ENCODE peak calls at places on chromosomes 13 and 19, in seven cellular contexts. U is SK-N-SH, F is heart left ventricle, B is HCT116, L is right cardiac atrium, V is psoas muscle, O is fibroblast of lung. H is an unnamed sample.

GRCh38 chr13:52428295-52428694 is 22.1 kb downstream of the VPS36 start:
- DNase-seq in U (peak), F (no peak), B (no peak), L (no peak), V (no peak), O (no peak), H (no peak)

GRCh38 chr13:48626726-48627451 is 26.8 kb upstream of the CYSLTR2 start:
- DNase-seq in U (no peak), F (no peak), B (no peak), L (no peak), V (no peak), O (no peak), H (no peak)

GRCh38 chr13:27321619-27322385 is 51.2 kb downstream of the RASL11A start:
- DNase-seq in U (no peak), F (no peak), B (no peak), L (no peak), V (no peak), O (no peak), H (no peak)

GRCh38 chr13:112997188-112998135 is 28.4 kb downstream of the MCF2L start:
- DNase-seq in U (no peak), F (no peak), B (no peak), L (no peak), V (no peak), O (no peak), H (no peak)

GRCh38 chr13:77919351-77920294 is 992 bp upstream of the EDNRB start:
- DNase-seq in U (peak), F (peak), B (no peak), L (peak), V (peak), O (peak), H (no peak)

GRCh38 chr19:14494910-14495677 is 833 bp downstream of the GIPC1 start:
- DNase-seq in U (peak), F (no peak), B (no peak), L (no peak), V (no peak), O (no peak), H (no peak)

GRCh38 chr13:51284339-51284738 is 55.2 kb upstream of the SERPINE3 start:
- DNase-seq in U (no peak), F (no peak), B (no peak), L (no peak), V (no peak), O (no peak), H (no peak)

GRCh38 chr13:106570354-106570822 is 2.5 kb upstream of the ARGLU1 start:
- DNase-seq in U (peak), F (peak), B (peak), L (peak), V (peak), O (peak), H (peak)

GRCh38 chr13:111219306-111219705 is 101.1 kb upstream of the TEX29 start:
- DNase-seq in U (no peak), F (peak), B (no peak), L (peak), V (no peak), O (peak), H (no peak)

GRCh38 chr13:48562296-48563066 is 29.6 kb upstream of the RCBTB2 start:
- DNase-seq in U (no peak), F (no peak), B (no peak), L (no peak), V (no peak), O (no peak), H (peak)

GRCh38 chr13:92137519-92137918 is 739.1 kb downstream of the GPC5 start:
- DNase-seq in U (no peak), F (no peak), B (no peak), L (no peak), V (no peak), O (peak), H (no peak)

GRCh38 chr19:34128558-34129250 is 43.6 kb upstream of the LSM14A start:
- DNase-seq in U (no peak), F (no peak), B (no peak), L (no peak), V (no peak), O (no peak), H (no peak)

GRCh38 chr19:35048911-35049411 is 7.4 kb downstream of the HPN start:
- DNase-seq in U (no peak), F (peak), B (no peak), L (peak), V (peak), O (no peak), H (no peak)

GRCh38 chr13:44921931-44922758 is 67.1 kb downstream of the NUFIP1 start:
- DNase-seq in U (no peak), F (no peak), B (peak), L (peak), V (peak), O (peak), H (no peak)

GRCh38 chr19:8075158-8076086 is 22.9 kb downstream of the CCL25 start:
- DNase-seq in U (peak), F (no peak), B (no peak), L (no peak), V (no peak), O (no peak), H (no peak)

GRCh38 chr19:3096902-3097326 is 2.8 kb downstream of the GNA11 start:
- DNase-seq in U (no peak), F (peak), B (no peak), L (no peak), V (no peak), O (no peak), H (no peak)

GRCh38 chr19:37907735-37908066 is 693 bp downstream of the SIPA1L3 start:
- DNase-seq in U (no peak), F (no peak), B (no peak), L (no peak), V (no peak), O (no peak), H (no peak)

GRCh38 chr19:29263305-29264080 is 50.5 kb upstream of the UQCRFS1 start:
- DNase-seq in U (peak), F (no peak), B (no peak), L (no peak), V (peak), O (peak), H (peak)

GRCh38 chr13:32001769-32002168 is 29.8 kb upstream of the FRY start:
- DNase-seq in U (no peak), F (peak), B (no peak), L (no peak), V (no peak), O (no peak), H (no peak)

GRCh38 chr13:32001392-32001768 is 30.2 kb upstream of the FRY start:
- DNase-seq in U (peak), F (peak), B (peak), L (no peak), V (no peak), O (peak), H (no peak)

GRCh38 chr13:31998131-31998530 is 33.4 kb upstream of the FRY start:
- DNase-seq in U (no peak), F (no peak), B (no peak), L (peak), V (no peak), O (no peak), H (no peak)

GRCh38 chr13:31996611-31997010 is 35.0 kb upstream of the FRY start:
- DNase-seq in U (no peak), F (no peak), B (no peak), L (no peak), V (no peak), O (no peak), H (no peak)

DNA sequence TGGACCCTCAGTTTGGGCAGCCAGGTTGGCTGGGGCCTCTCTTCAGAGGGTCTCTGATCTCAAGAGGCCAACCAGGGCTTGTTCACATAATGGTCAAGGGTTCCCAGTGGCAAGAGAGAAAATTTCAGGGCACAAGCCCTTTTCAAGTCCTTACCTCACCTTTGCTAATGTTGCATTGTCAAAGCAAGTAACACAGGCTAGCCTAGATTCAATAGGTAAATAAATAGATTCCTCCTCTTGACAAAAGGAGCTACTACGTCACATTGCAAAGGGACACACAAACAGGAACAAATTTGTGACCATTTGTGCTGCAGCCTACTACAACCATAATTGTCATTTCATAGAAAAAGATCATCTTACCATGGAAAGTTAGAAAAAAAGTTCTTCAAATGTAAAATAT is 33.9 kb upstream of the FRY start:
- DNase-seq in U (no peak), F (no peak), B (no peak), L (no peak), V (no peak), O (no peak), H (no peak)
- H3K27ac ChIP-seq in U (no peak), F (no peak), B (no peak), L (no peak), V (no peak), O (no peak), H (no peak)

GRCh38 chr13:20140487-20140886 is 20.4 kb downstream of the GJA3 start:
- DNase-seq in U (no peak), F (no peak), B (no peak), L (no peak), V (no peak), O (no peak), H (no peak)
- H3K27ac ChIP-seq in U (no peak), F (peak), B (no peak), L (no peak), V (no peak), O (no peak), H (no peak)

GRCh38 chr13:29955137-29955650 is 104.8 kb upstream of the UBL3 start:
- DNase-seq in U (no peak), F (no peak), B (no peak), L (no peak), V (no peak), O (no peak), H (no peak)
- H3K27ac ChIP-seq in U (no peak), F (no peak), B (no peak), L (no peak), V (no peak), O (no peak), H (peak)

DNA sequence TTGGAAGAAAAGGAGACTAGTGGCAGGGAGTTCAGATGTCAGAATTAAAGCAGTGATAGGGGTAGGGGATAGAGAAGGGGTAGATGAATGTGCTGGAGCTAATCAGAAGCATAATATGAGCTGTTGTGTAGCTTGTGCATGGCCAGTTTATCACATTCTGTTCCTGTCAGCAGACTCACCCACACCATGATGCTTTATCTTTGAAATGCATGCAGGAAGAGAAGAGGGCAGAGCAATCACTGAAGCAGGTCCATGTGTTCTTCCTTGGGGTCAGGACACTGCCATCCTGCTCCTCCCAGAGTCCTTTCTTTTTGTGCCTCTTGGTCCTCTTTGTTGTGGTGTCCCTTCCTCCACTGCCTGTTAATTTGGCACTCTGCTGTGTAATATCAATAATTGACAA is 5.8 kb downstream of the CHAMP1 start:
- DNase-seq in U (no peak), F (no peak), B (no peak), L (no peak), V (no peak), O (no peak), H (no peak)
- H3K27ac ChIP-seq in U (no peak), F (no peak), B (no peak), L (peak), V (no peak), O (peak), H (no peak)

GRCh38 chr19:40616941-40617340 is 15.8 kb downstream of the LTBP4 start:
- DNase-seq in U (no peak), F (peak), B (no peak), L (no peak), V (no peak), O (no peak), H (no peak)
- H3K27ac ChIP-seq in U (no peak), F (no peak), B (no peak), L (no peak), V (no peak), O (no peak), H (no peak)

DNA sequence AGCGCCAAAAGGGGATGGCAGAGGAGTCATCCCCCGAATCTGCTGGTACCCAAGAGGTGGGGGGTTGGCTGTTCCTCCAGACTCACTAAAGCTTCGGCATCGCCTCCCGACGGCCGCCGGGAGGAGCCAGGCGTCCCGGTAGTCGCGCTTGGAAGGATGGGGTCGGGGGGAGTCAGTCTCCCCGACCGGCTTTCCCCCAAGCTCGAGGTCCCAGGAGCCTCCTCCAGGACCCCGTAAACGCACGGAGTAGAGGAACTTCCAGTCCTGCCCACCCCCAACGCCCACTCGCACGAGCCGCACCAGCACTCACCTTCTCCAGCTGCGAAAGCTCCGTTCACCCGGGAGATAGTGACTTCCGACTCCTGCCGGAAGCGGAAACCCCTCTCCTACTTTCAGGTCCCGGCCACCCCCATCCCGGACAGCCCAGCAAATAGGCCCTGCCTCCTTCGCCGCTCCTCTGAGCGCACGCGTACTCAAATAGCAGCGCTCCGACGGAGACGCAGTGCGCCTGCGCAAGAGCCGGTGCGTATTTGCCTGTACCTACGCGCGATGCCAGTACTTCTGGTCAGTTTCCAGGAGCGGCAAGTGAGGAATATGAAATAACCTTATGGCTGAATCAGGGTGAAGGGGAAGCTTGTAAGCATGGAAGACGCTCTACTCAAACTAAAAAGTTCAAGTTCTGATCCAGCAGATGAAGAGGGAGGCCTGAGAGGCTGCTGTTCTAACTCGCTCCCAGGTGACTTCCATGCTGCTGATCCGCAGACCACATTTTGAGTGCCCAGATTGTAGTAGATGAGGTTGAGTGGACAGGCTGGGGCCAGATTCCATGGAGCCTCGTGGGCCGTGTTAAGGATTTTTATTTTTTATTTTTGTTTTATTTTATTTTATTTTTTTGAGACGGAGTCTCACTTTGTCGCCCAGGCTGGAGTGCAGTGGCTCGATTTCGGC is at the start of gene ELOF1:
- DNase-seq in U (peak), F (peak), B (peak), L (peak), V (peak), O (peak), H (peak)
- H3K27ac ChIP-seq in U (peak), F (peak), B (peak), L (peak), V (peak), O (peak), H (peak)

DNA sequence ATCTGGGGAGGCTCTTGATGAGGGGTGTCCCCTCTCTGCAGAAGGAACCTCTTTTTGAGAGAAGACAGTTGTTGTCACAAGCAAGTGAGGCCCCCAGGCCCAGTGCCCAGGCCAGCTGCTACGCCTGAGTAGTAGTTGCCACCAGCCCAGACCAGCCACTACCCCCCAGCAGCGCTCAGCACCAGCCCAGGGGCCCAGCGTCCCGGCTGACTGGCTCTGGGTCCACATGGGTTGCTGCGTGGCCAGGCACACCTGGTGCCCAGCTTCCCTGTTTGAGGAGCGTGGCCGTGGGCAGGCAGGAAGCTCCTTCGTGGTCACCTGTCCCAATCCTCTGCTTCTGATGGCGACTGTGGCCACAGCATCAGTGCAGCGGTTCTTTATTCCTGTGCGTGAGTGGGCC is 84.7 kb downstream of the KDM4B start:
- DNase-seq in U (no peak), F (no peak), B (no peak), L (no peak), V (no peak), O (no peak), H (no peak)
- H3K27ac ChIP-seq in U (no peak), F (peak), B (no peak), L (no peak), V (no peak), O (no peak), H (no peak)

GRCh38 chr19:40415799-40416198 is 2.6 kb upstream of the PRX start:
- DNase-seq in U (no peak), F (no peak), B (no peak), L (no peak), V (no peak), O (no peak), H (no peak)
- H3K27ac ChIP-seq in U (no peak), F (no peak), B (peak), L (no peak), V (peak), O (no peak), H (no peak)

DNA sequence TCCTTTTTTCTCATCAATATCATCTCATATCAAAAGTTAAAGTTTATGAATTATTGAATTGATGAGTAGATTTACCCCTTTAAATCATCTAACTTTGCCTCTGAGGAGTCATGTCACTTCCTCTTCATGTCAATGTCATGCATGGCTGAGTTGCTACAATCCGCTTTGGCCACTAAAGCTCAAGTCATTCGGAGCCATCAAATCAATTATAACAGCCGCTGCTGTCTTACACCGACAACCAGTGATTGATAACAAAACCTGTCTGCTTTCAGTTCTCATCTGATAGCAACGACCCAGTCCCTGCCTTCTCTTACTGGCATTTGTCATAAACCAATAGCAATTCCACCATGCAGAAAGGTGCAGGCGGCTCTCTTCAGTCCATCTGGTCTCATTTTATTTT is 429.3 kb downstream of the DIAPH3 start:
- DNase-seq in U (no peak), F (no peak), B (no peak), L (no peak), V (no peak), O (no peak), H (no peak)
- H3K27ac ChIP-seq in U (no peak), F (no peak), B (no peak), L (no peak), V (no peak), O (no peak), H (no peak)

DNA sequence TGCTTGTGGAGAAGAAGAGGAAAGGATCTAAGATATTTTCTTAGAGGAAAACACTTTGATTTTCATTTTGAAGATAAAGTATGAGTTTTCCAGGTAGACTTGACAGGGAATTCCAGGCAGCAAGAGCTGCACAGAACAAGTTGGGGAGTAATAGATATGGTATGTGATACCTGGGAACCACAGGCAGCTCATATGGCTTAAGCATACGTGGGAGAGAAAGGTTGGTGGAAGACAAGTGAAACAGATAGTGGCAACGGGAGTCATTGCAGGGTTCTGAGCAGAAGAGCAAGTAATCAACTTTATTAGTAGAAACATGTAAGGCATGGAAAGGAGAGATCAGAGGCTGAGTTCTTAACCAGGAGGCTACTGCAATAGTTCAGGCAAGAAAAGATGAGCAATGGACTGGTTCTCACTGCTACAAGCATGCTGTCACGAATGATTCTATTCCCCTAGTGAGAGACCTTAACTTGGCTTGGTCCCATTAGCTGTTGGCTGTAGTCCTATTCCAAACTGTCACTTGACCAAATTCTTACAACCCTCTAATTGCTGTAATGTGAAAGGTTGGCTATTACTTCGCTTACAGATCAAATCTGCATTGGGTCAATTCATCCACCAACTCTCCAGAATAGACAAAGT is 217.9 kb downstream of the VWA8 start:
- DNase-seq in U (no peak), F (no peak), B (no peak), L (no peak), V (no peak), O (no peak), H (no peak)
- H3K27ac ChIP-seq in U (no peak), F (no peak), B (no peak), L (no peak), V (no peak), O (no peak), H (no peak)

H was measured in naive thymus-derived CD4-positive, alpha-beta T cell.